ENCODE peak calls at places on chromosomes 11 and 22, in ten cellular contexts. K, H, V, P, U, L, D, N, X and B are unnamed samples.

GRCh38 chr11:57776101-57776511 is 14.5 kb downstream of the CTNND1 start:
- DNase-seq in K (no peak), H (peak), V (no peak), P (no peak), U (no peak), L (no peak), D (no peak), N (peak), X (no peak), B (no peak)

GRCh38 chr22:46627806-46628482 is 7.8 kb downstream of the GRAMD4 start:
- DNase-seq in K (no peak), H (no peak), V (no peak), P (no peak), U (no peak), L (no peak), D (no peak), N (no peak), X (no peak), B (no peak)

GRCh38 chr11:43578346-43579170 is 102.0 kb upstream of the HSD17B12 start:
- DNase-seq in K (no peak), H (no peak), V (no peak), P (no peak), U (peak), L (no peak), D (no peak), N (peak), X (no peak), B (no peak)

GRCh38 chr11:75659836-75660235 is 9.0 kb downstream of the MAP6 start:
- DNase-seq in K (no peak), H (no peak), V (no peak), P (no peak), U (no peak), L (no peak), D (no peak), N (no peak), X (no peak), B (no peak)

GRCh38 chr11:11540157-11540556 is 81.6 kb downstream of the GALNT18 start:
- DNase-seq in K (no peak), H (no peak), V (no peak), P (no peak), U (no peak), L (no peak), D (no peak), N (no peak), X (no peak), B (no peak)

GRCh38 chr22:45200862-45201511 is 37.3 kb downstream of the NUP50 start:
- DNase-seq in K (no peak), H (no peak), V (no peak), P (no peak), U (peak), L (no peak), D (no peak), N (no peak), X (no peak), B (no peak)

GRCh38 chr11:86408845-86409244 is 34.2 kb downstream of the CCDC81 start:
- DNase-seq in K (no peak), H (no peak), V (no peak), P (no peak), U (peak), L (no peak), D (no peak), N (no peak), X (no peak), B (no peak)

GRCh38 chr11:37409124-37409523 is 811.1 kb upstream of the RAG2 start:
- DNase-seq in K (no peak), H (no peak), V (no peak), P (no peak), U (peak), L (no peak), D (no peak), N (no peak), X (no peak), B (no peak)

GRCh38 chr11:133835258-133836075 is 9.8 kb downstream of the SPATA19 start:
- DNase-seq in K (peak), H (peak), V (no peak), P (no peak), U (peak), L (no peak), D (peak), N (peak), X (no peak), B (no peak)

GRCh38 chr22:27685515-27685914 is 116.0 kb downstream of the MN1 start:
- DNase-seq in K (no peak), H (no peak), V (peak), P (no peak), U (no peak), L (peak), D (no peak), N (no peak), X (no peak), B (no peak)

GRCh38 chr11:35943294-35943693 is 568 bp upstream of the LDLRAD3 start:
- DNase-seq in K (no peak), H (no peak), V (no peak), P (no peak), U (no peak), L (no peak), D (no peak), N (peak), X (no peak), B (no peak)

GRCh38 chr22:41799486-41800347 is 762 bp upstream of the CCDC134 start:
- DNase-seq in K (peak), H (peak), V (peak), P (peak), U (no peak), L (peak), D (no peak), N (peak), X (peak), B (peak)

GRCh38 chr11:117290809-117291396 is at the start of gene BACE1-AS:
- DNase-seq in K (no peak), H (no peak), V (no peak), P (no peak), U (no peak), L (no peak), D (no peak), N (no peak), X (no peak), B (no peak)

GRCh38 chr11:34585870-34586654 is 34.8 kb upstream of the EHF start:
- DNase-seq in K (no peak), H (peak), V (no peak), P (no peak), U (peak), L (no peak), D (peak), N (peak), X (no peak), B (no peak)

GRCh38 chr11:64343740-64344133 is 3.7 kb downstream of the CCDC88B start:
- DNase-seq in K (peak), H (peak), V (no peak), P (peak), U (peak), L (no peak), D (no peak), N (no peak), X (no peak), B (no peak)

GRCh38 chr11:45366196-45366595 is 80.1 kb upstream of the SYT13 start:
- DNase-seq in K (no peak), H (no peak), V (no peak), P (no peak), U (no peak), L (no peak), D (no peak), N (no peak), X (no peak), B (no peak)

GRCh38 chr11:329886-330253 is 9.2 kb upstream of the IFITM3 start:
- DNase-seq in K (peak), H (no peak), V (no peak), P (no peak), U (no peak), L (no peak), D (no peak), N (no peak), X (no peak), B (no peak)

GRCh38 chr11:48025983-48026340 is 45.6 kb downstream of the PTPRJ start:
- DNase-seq in K (no peak), H (no peak), V (no peak), P (no peak), U (no peak), L (no peak), D (no peak), N (no peak), X (no peak), B (no peak)

GRCh38 chr22:35526333-35526979 is 14.2 kb upstream of the RASD2 start:
- DNase-seq in K (no peak), H (peak), V (no peak), P (no peak), U (no peak), L (no peak), D (no peak), N (no peak), X (no peak), B (no peak)

GRCh38 chr11:83436855-83437254 is 150.7 kb upstream of the CCDC90B start:
- DNase-seq in K (no peak), H (no peak), V (no peak), P (no peak), U (no peak), L (no peak), D (no peak), N (peak), X (no peak), B (no peak)

GRCh38 chr11:100923555-100923954 is 206.1 kb downstream of the PGR start:
- DNase-seq in K (no peak), H (no peak), V (no peak), P (no peak), U (peak), L (no peak), D (no peak), N (no peak), X (no peak), B (no peak)

GRCh38 chr11:107785401-107785800 is 73.2 kb downstream of the SLC35F2 start:
- DNase-seq in K (no peak), H (no peak), V (no peak), P (no peak), U (no peak), L (no peak), D (no peak), N (no peak), X (no peak), B (no peak)

GRCh38 chr22:19565921-19566598 is 41.9 kb upstream of the CLDN5 start:
- DNase-seq in K (no peak), H (no peak), V (no peak), P (no peak), U (peak), L (no peak), D (no peak), N (no peak), X (no peak), B (no peak)

GRCh38 chr22:37640591-37641250 is 1.3 kb downstream of the SH3BP1 start:
- DNase-seq in K (no peak), H (no peak), V (no peak), P (peak), U (no peak), L (no peak), D (no peak), N (no peak), X (no peak), B (no peak)

GRCh38 chr22:37639771-37640590 is 512 bp downstream of the SH3BP1 start:
- DNase-seq in K (peak), H (peak), V (no peak), P (no peak), U (no peak), L (no peak), D (no peak), N (peak), X (no peak), B (no peak)

GRCh38 chr22:37643225-37643847 is 3.9 kb downstream of the SH3BP1 start:
- DNase-seq in K (peak), H (peak), V (peak), P (peak), U (peak), L (peak), D (no peak), N (peak), X (peak), B (peak)

GRCh38 chr22:37639070-37639760 is at the start of gene SH3BP1:
- DNase-seq in K (peak), H (peak), V (peak), P (peak), U (peak), L (peak), D (no peak), N (peak), X (no peak), B (peak)

DNA sequence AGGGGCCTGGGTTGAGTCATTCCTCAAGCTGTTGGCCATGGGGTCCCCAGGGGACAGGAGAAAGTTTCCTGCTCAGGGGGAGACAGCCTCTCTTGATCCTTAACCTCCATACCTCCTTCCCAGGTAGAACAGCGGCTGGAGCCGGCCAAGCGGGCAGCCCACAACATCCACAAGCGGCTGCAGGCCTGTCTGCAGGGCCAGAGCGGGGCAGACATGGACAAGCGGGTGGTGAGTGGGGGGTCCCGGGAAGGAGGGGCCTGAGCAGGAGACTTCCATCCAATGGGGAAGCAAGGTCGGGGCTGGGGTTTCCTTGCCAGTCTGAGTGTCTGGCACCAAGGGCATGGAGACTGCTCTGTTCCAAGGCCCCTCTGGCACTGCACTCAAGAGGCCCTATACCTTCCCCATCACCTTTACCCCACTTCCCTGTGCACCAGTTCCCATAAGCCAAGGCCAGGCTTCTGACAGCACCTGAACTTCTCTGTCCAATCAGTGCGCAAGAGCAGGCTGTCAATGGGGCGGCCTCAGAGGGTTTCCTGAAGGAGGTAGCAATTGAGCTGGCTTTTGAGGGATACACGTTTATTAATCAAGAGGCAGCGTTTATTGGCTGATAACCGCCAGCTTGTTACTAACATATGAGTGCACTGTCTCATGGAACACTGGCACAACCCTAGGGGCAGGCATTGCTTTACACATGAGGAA is 1.9 kb downstream of the SH3BP1 start:
- DNase-seq in K (no peak), H (no peak), V (no peak), P (peak), U (no peak), L (no peak), D (no peak), N (no peak), X (no peak), B (no peak)
- H3K4me3 ChIP-seq in K (no peak), H (no peak), V (no peak), P (peak), U (no peak), L (no peak), D (no peak), N (no peak), X (no peak), B (no peak)

DNA sequence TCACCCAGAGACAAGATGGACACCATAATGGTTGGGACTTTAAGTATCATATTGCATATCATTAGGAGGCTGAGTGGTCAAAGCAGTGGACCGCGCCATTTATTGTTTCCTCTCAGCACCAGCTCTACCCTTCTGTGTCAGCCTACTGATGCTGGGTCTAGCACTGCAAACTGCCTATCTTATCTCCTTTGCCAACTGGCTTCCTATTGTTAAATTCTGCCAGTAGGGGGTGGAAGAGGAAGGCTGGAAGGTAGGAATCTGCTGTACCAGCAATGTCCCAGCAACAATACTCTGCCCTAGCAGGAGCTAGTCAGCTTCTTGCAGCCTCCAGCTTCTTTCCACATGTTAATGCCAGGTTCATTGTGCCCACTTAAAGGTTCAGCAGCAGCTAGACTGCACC is 367.1 kb upstream of the PDGFD start:
- DNase-seq in K (peak), H (peak), V (no peak), P (no peak), U (peak), L (no peak), D (no peak), N (peak), X (no peak), B (no peak)
- H3K27ac ChIP-seq in K (no peak), H (no peak), V (no peak), P (no peak), U (no peak), L (no peak), D (no peak), N (no peak), X (no peak), B (no peak)

DNA sequence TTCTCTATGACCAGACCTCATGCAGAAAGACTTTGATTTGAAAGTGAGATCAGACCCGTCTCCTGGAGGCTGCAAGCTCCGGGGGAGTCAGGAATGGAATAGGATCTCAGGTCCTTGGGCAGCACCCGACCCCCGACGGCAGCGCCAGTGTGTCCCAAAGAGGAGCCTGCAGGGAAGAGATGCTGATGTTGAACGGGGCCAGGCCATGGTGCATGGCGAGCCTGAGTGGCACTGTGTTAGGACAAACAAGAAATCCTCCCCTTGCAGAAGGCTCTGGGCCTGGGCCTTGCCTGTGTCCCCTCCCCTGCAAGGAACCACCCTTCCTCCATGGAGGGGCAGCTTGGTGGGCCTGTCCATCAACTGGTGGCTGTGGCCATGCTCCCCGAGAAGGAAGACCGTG is 20.1 kb upstream of the SYT8 start:
- DNase-seq in K (no peak), H (no peak), V (no peak), P (no peak), U (no peak), L (no peak), D (no peak), N (no peak), X (no peak), B (no peak)
- H3K4me3 ChIP-seq in K (no peak), H (no peak), V (no peak), P (no peak), U (no peak), L (no peak), D (no peak), N (no peak), X (no peak), B (no peak)

GRCh38 chr22:23179381-23180294 is 671 bp upstream of the BCR start:
- DNase-seq in K (peak), H (peak), V (peak), P (peak), U (no peak), L (peak), D (no peak), N (peak), X (peak), B (no peak)
- H3K27ac ChIP-seq in K (peak), H (no peak), V (peak), P (no peak), U (no peak), L (peak), D (peak), N (no peak), X (peak), B (peak)